ENCODE peak calls at places on chromosome 3, in nine cellular contexts. K, M, S, D, Q, O, R, H and Y are unnamed samples. For H3K36me3, the result is how much of the 10 kb centered on the place peaks cover.

GRCh38 chr3:189838291-189838690 is 207.1 kb downstream of the TP63 start:
- DNase-seq in M (no peak), K (no peak), O (peak), H (peak), Q (no peak), R (no peak), S (no peak), D (no peak), Y (no peak)

GRCh38 chr3:154244644-154245043 is 79.6 kb downstream of the DHX36 start:
- DNase-seq in S (no peak), Q (no peak), D (peak), M (no peak), O (peak), R (no peak), K (no peak), H (peak), Y (no peak)

GRCh38 chr3:195204360-195205166 is 66.4 kb downstream of the XXYLT1 start:
- DNase-seq in K (no peak), M (no peak), D (peak), Q (no peak), S (no peak), H (no peak), O (peak), R (peak), Y (no peak)

GRCh38 chr3:38916706-38917105 is 100.7 kb upstream of the SCN10A start:
- DNase-seq in M (no peak), S (no peak), D (no peak), K (no peak), H (peak), Q (no peak), O (no peak), R (no peak), Y (no peak)

GRCh38 chr3:189941679-189942078 is 179.0 kb downstream of the P3H2 start:
- DNase-seq in H (peak), K (no peak), M (no peak), D (peak), R (no peak), O (no peak), Q (no peak), S (no peak), Y (no peak)

GRCh38 chr3:65712156-65712555 is 326.6 kb downstream of the MAGI1 start:
- DNase-seq in O (no peak), H (no peak), Q (no peak), M (no peak), R (no peak), K (no peak), D (peak), S (no peak), Y (no peak)

GRCh38 chr3:131616719-131617118 is 113.9 kb upstream of the MRPL3 start:
- DNase-seq in K (no peak), R (no peak), M (no peak), H (no peak), D (no peak), O (no peak), S (no peak), Q (no peak), Y (no peak)

GRCh38 chr3:58021072-58021959 is 13.1 kb downstream of the FLNB start:
- DNase-seq in K (no peak), R (no peak), Q (no peak), H (peak), D (no peak), S (no peak), M (no peak), O (no peak), Y (no peak)

GRCh38 chr3:4512895-4513616 is 19.9 kb downstream of the ITPR1 start:
- DNase-seq in S (no peak), R (no peak), D (no peak), M (no peak), O (no peak), H (no peak), K (no peak), Q (peak), Y (no peak)

GRCh38 chr3:17954801-17955200 is 212.4 kb upstream of the TBC1D5 start:
- DNase-seq in S (no peak), R (no peak), M (no peak), H (no peak), K (no peak), D (no peak), O (no peak), Q (no peak), Y (no peak)

GRCh38 chr3:173920386-173920785 is 522.8 kb downstream of the NLGN1 start:
- DNase-seq in R (no peak), M (no peak), S (no peak), O (no peak), H (peak), K (no peak), D (no peak), Q (no peak), Y (no peak)

GRCh38 chr3:195821403-195822130 is 9.8 kb upstream of the MUC4 start:
- DNase-seq in S (no peak), R (no peak), M (no peak), Q (peak), D (no peak), O (no peak), H (peak), K (no peak), Y (peak)

GRCh38 chr3:32319607-32320006 is 72.0 kb upstream of the CMTM7 start:
- DNase-seq in O (no peak), H (no peak), S (no peak), D (no peak), M (no peak), Q (no peak), K (no peak), R (no peak), Y (no peak)

GRCh38 chr3:153038779-153039178 is 123.2 kb upstream of the RAP2B start:
- DNase-seq in H (peak), O (no peak), Q (no peak), S (no peak), M (no peak), R (no peak), D (no peak), K (peak), Y (no peak)

GRCh38 chr3:23702198-23702597 is 103.6 kb upstream of the UBE2E1 start:
- DNase-seq in D (no peak), H (no peak), K (no peak), Q (no peak), M (no peak), S (no peak), O (no peak), R (no peak), Y (no peak)

GRCh38 chr3:65880350-65880749 is 158.4 kb downstream of the MAGI1 start:
- DNase-seq in D (no peak), S (no peak), M (no peak), H (no peak), Q (no peak), K (no peak), R (no peak), O (no peak), Y (no peak)

GRCh38 chr3:117600112-117600511 is 890.5 kb downstream of the TUSC7 start:
- DNase-seq in S (no peak), K (no peak), H (peak), D (no peak), M (no peak), Q (no peak), O (no peak), R (no peak), Y (no peak)

GRCh38 chr3:140832883-140833282 is 108.8 kb upstream of the SLC25A36 start:
- DNase-seq in Q (no peak), O (no peak), M (no peak), D (no peak), R (no peak), S (no peak), K (no peak), H (no peak), Y (no peak)

GRCh38 chr3:191753186-191753585 is 292.2 kb downstream of the PYDC2 start:
- DNase-seq in R (no peak), K (no peak), M (no peak), D (no peak), O (no peak), H (no peak), S (no peak), Q (no peak), Y (no peak)

GRCh38 chr3:155876037-155876436 is 5.6 kb downstream of the GMPS start:
- DNase-seq in S (no peak), H (no peak), M (no peak), Q (no peak), D (no peak), R (no peak), K (no peak), O (no peak), Y (no peak)

GRCh38 chr3:32082727-32083126 is 23.7 kb upstream of the GPD1L start:
- DNase-seq in K (peak), H (no peak), Q (no peak), D (peak), M (no peak), O (no peak), R (no peak), S (no peak), Y (no peak)

GRCh38 chr3:29281265-29282228 is 676 bp downstream of the RBMS3 start:
- DNase-seq in O (peak), K (no peak), R (peak), D (peak), M (no peak), S (no peak), Q (no peak), H (peak), Y (peak)

GRCh38 chr3:27509376-27509775 is 25.2 kb upstream of the SLC4A7 start:
- DNase-seq in M (no peak), D (no peak), K (no peak), S (no peak), O (no peak), Q (no peak), H (no peak), R (no peak), Y (no peak)

GRCh38 chr3:16203031-16203430 is 28.6 kb downstream of the GALNT15 start:
- DNase-seq in H (peak), O (no peak), R (no peak), M (no peak), K (no peak), S (no peak), Q (no peak), D (peak), Y (no peak)

GRCh38 chr3:149314807-149315578 is 18.4 kb downstream of the TM4SF18 start:
- DNase-seq in R (no peak), S (no peak), O (no peak), K (no peak), H (peak), D (peak), Q (no peak), M (no peak), Y (no peak)

GRCh38 chr3:177928156-177928555 is 608.1 kb upstream of the KCNMB2 start:
- DNase-seq in H (peak), K (no peak), Q (no peak), R (no peak), D (peak), O (peak), M (no peak), S (no peak), Y (no peak)

GRCh38 chr3:88105325-88105724 is 44.4 kb upstream of the C3orf38 start:
- DNase-seq in S (no peak), D (no peak), H (no peak), K (no peak), M (no peak), O (no peak), R (no peak), Q (no peak), Y (no peak)

GRCh38 chr3:99211309-99211708 is 309.8 kb upstream of the DCBLD2 start:
- DNase-seq in K (no peak), S (no peak), M (no peak), R (no peak), O (no peak), H (no peak), D (no peak), Q (no peak), Y (no peak)

GRCh38 chr3:24199775-24200247 is 254.7 kb downstream of the NR1D2 start:
- DNase-seq in D (no peak), K (no peak), O (no peak), R (no peak), S (no peak), Q (no peak), M (no peak), H (no peak), Y (no peak)

DNA sequence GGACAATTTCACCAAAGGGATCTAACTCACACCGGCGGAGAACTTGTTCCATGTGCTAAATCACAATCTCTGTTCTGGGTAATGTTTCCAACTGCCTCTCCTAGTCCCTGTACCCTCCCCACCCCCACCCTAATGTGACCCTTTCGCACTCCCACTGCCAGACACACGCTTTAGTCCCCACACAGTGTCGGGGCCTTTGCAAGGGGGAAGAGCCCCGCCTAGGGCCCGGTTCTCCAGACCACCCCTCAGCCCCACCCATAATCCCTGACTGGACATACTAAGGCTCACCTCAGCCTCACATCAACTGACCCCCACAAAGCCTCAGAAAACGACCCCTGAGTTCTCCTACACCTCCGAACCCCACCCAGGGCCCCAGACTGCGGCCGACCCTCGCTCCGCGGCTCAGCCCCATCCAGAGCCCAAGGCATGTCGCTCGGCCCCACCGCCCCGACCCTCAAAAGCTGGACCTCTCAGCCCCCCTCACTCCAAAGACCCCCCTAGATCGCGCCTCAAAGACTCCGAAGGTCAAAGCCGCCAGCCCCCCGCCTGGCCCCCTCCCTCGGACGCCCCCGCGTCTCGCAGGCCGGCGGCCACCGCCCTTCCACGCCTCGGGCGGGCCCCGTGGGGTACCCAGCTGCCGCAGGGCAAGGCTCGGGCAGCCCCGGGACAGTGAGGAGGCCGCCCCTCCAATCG is 72.0 kb upstream of the MAP4 start:
- DNase-seq in H (no peak), S (no peak), R (no peak), K (no peak), D (no peak), O (peak), M (no peak), Q (no peak), Y (no peak)
- TF ChIP-seq CTCF in H (no peak), S (no peak), R (no peak), K (no peak), D (no peak), O (no peak), M (no peak), Q (no peak), Y (no peak)

GRCh38 chr3:51386852-51387229 is 1.8 kb downstream of the MANF start:
- DNase-seq in S (no peak), H (no peak), Q (no peak), D (no peak), R (no peak), M (no peak), K (no peak), O (no peak), Y (peak)
- H3K4me3 ChIP-seq in S (no peak), H (no peak), Q (no peak), D (peak), R (peak), M (peak), K (no peak), O (peak), Y (peak)

GRCh38 chr3:54633444-54634121 is 294.3 kb downstream of the LRTM1 start:
- DNase-seq in K (no peak), O (no peak), D (no peak), S (no peak), R (no peak), H (no peak), Q (no peak), M (no peak), Y (no peak)

GRCh38 chr3:54634122-54634469 is 293.8 kb downstream of the LRTM1 start:
- DNase-seq in Q (no peak), O (no peak), R (no peak), M (no peak), S (no peak), K (no peak), D (no peak), H (no peak), Y (no peak)

GRCh38 chr3:54632834-54633233 is 295.0 kb downstream of the LRTM1 start:
- DNase-seq in M (no peak), S (no peak), D (no peak), Q (no peak), R (no peak), O (no peak), H (no peak), K (no peak), Y (no peak)

GRCh38 chr3:54631507-54632280 is 296.2 kb downstream of the LRTM1 start:
- DNase-seq in D (no peak), S (no peak), O (peak), R (no peak), H (no peak), M (no peak), Q (no peak), K (no peak), Y (no peak)

DNA sequence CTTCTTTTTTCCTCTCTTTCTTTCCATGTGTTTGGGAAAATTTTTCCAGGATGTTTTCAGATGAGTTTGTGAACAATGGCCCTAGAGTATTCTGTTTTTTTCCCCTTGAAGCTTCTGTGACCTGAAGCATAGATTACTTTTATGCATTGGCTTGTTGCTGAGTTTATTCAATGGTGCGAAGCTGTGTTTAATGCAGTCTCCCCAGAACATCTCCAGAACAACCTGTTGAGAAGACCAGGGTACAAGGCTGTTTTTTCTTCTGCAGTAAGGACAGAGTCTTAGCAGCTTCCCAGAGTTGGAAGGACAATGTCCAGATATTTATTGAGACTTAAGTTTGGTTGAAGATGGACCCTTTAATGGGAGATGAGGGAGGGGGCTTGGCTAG is 295.6 kb downstream of the LRTM1 start:
- DNase-seq in D (no peak), K (no peak), O (no peak), M (no peak), R (no peak), H (no peak), S (no peak), Q (no peak), Y (no peak)
- H3K36me3 ChIP-seq in D (under half), K (under half), O (under half), M (under half), R (under half), H (under half), S (under half), Q (under half), Y (under half)

DNA sequence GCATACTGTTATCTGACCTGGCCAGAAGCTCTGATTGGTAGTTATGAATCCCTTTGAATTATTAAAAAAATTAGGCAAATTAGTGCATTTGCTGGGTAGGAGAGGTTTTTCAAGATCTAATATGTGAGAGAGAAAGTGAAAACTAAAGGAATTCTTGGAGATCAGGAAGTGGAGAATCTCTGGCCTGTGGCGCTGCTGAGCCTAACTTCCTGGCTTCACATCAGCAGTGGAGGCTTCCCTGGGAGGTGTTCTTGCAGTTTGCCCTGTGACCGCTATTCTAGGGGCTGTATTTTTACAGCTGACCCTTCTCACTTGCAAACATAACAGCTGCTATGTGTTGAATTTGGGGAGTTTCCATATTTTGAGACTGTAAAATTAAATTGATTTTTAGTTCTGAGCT is 166.4 kb downstream of the ATG7 start:
- DNase-seq in O (no peak), Q (no peak), K (no peak), H (no peak), D (no peak), S (no peak), M (no peak), R (no peak), Y (no peak)
- TF ChIP-seq CTCF in O (no peak), Q (no peak), K (no peak), H (no peak), D (no peak), S (no peak), M (no peak), R (no peak), Y (peak)

DNA sequence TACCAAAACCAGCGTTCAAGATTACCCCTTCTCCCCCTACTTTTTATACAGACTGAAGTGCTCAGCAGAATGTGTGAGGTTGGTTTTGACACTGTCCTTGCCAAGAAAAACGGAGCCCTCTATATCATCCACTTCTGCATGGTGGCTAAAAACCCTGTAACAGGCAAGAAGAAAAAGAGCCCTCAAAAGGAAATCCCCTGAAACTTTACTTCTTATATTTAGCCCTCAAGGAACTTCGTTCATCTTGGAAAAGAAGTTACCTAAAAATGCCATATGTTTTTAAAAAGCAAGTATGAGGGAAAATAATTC is 473.6 kb downstream of the FOXP1 start:
- DNase-seq in O (no peak), H (no peak), M (no peak), D (no peak), K (no peak), S (no peak), Q (no peak), R (no peak), Y (no peak)
- H3K4me3 ChIP-seq in O (no peak), H (no peak), M (no peak), D (no peak), K (no peak), S (no peak), Q (no peak), R (no peak), Y (no peak)

GRCh38 chr3:172274906-172275305 is 173.3 kb downstream of the GHSR start:
- DNase-seq in H (no peak), R (no peak), S (no peak), M (no peak), Q (no peak), K (no peak), O (no peak), D (no peak), Y (no peak)

GRCh38 chr3:172273378-172273777 is 174.9 kb downstream of the GHSR start:
- DNase-seq in D (no peak), S (no peak), K (no peak), R (no peak), H (no peak), Q (no peak), O (no peak), M (no peak), Y (no peak)

GRCh38 chr3:172270767-172271166 is 177.5 kb downstream of the GHSR start:
- DNase-seq in R (peak), D (no peak), K (no peak), M (no peak), H (no peak), O (no peak), S (no peak), Q (no peak), Y (no peak)

GRCh38 chr3:172271386-172271976 is 176.8 kb downstream of the GHSR start:
- DNase-seq in Q (no peak), R (no peak), K (no peak), M (no peak), S (no peak), O (no peak), D (no peak), H (no peak), Y (no peak)

DNA sequence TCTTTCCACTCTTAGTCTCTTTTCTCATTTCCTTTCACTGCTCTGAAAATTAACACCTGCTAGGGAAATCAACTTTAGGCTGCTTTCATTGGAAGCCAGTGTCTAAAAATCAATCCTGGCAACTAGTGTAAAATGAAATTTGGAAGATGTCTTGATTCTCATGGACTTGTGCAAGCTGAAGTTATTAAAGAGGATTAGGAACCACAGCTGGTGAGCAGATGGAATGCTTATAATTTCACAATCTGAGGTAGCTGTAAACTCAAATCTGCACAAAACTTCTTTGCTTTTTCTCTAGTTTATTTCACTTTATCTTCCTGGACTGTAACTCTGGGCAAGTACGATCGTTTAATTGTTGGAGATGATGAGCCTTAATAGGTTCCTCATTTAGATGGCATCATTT is 175.6 kb downstream of the GHSR start:
- DNase-seq in K (no peak), R (no peak), O (peak), Q (no peak), H (no peak), M (no peak), S (no peak), D (peak), Y (no peak)
- H3K36me3 ChIP-seq in K (under half), R (under half), O (under half), Q (under half), H (under half), M (under half), S (under half), D (under half), Y (under half)